ENCODE peak calls at places on chromosomes 13 and 19, in four cellular contexts. One of them, this sample, is unnamed. For H3K27me3, the result is how much of the 10 kb centered on the place peaks cover.

GRCh38 chr13:50800091-50800739 is 43.3 kb downstream of the DLEU7 start:
- DNase-seq in H1: no peak
- DNase-seq in neuronal stem cell: no peak
- DNase-seq in IMR-90: no peak
- DNase-seq in this sample: peak

GRCh38 chr13:73464758-73465628 is 406.2 kb downstream of the KLF5 start:
- DNase-seq in H1: no peak
- DNase-seq in neuronal stem cell: no peak
- DNase-seq in IMR-90: no peak
- DNase-seq in this sample: no peak

GRCh38 chr13:97883356-97883755 is 70.1 kb upstream of the IPO5 start:
- DNase-seq in H1: no peak
- DNase-seq in neuronal stem cell: no peak
- DNase-seq in IMR-90: peak
- DNase-seq in this sample: no peak

GRCh38 chr13:103022328-103022727 is 43.9 kb downstream of the SLC10A2 start:
- DNase-seq in H1: no peak
- DNase-seq in neuronal stem cell: no peak
- DNase-seq in IMR-90: no peak
- DNase-seq in this sample: no peak

GRCh38 chr19:51901860-51902259 is 3.0 kb downstream of the ZNF649 start:
- DNase-seq in H1: no peak
- DNase-seq in neuronal stem cell: no peak
- DNase-seq in IMR-90: no peak
- DNase-seq in this sample: no peak

GRCh38 chr13:30479154-30479553 is 13.4 kb upstream of the HMGB1 start:
- DNase-seq in H1: no peak
- DNase-seq in neuronal stem cell: no peak
- DNase-seq in IMR-90: no peak
- DNase-seq in this sample: no peak

GRCh38 chr19:41886761-41887710 is 4.1 kb downstream of the ARHGEF1 start:
- DNase-seq in H1: no peak
- DNase-seq in neuronal stem cell: no peak
- DNase-seq in IMR-90: no peak
- DNase-seq in this sample: no peak

GRCh38 chr13:46604226-46604968 is 51.4 kb downstream of the LRCH1 start:
- DNase-seq in H1: no peak
- DNase-seq in neuronal stem cell: no peak
- DNase-seq in IMR-90: no peak
- DNase-seq in this sample: no peak

GRCh38 chr19:42129399-42130253 is 2.6 kb downstream of the POU2F2 start:
- DNase-seq in H1: no peak
- DNase-seq in neuronal stem cell: no peak
- DNase-seq in IMR-90: peak
- DNase-seq in this sample: no peak

GRCh38 chr13:27177852-27178251 is 6.2 kb upstream of the USP12 start:
- DNase-seq in H1: peak
- DNase-seq in neuronal stem cell: no peak
- DNase-seq in IMR-90: no peak
- DNase-seq in this sample: no peak

GRCh38 chr19:6766357-6767080 is 716 bp downstream of the SH2D3A start:
- DNase-seq in H1: no peak
- DNase-seq in neuronal stem cell: no peak
- DNase-seq in IMR-90: no peak
- DNase-seq in this sample: no peak

GRCh38 chr19:19463348-19464117 is 51.8 kb downstream of the TSSK6 start:
- DNase-seq in H1: no peak
- DNase-seq in neuronal stem cell: no peak
- DNase-seq in IMR-90: peak
- DNase-seq in this sample: peak

GRCh38 chr19:35143231-35143715 is at the start of gene FXYD7:
- DNase-seq in H1: peak
- DNase-seq in neuronal stem cell: no peak
- DNase-seq in IMR-90: no peak
- DNase-seq in this sample: no peak

GRCh38 chr13:109784590-109785140 is 1.7 kb downstream of the IRS2 start:
- DNase-seq in H1: peak
- DNase-seq in neuronal stem cell: peak
- DNase-seq in IMR-90: peak
- DNase-seq in this sample: peak

GRCh38 chr13:113547248-113547971 is 37.1 kb upstream of the TFDP1 start:
- DNase-seq in H1: peak
- DNase-seq in neuronal stem cell: no peak
- DNase-seq in IMR-90: peak
- DNase-seq in this sample: no peak

GRCh38 chr19:41570639-41571112 is 5.3 kb upstream of the CEACAM21 start:
- DNase-seq in H1: peak
- DNase-seq in neuronal stem cell: peak
- DNase-seq in IMR-90: peak
- DNase-seq in this sample: peak

GRCh38 chr19:45117167-45117594 is 24.2 kb downstream of the PPP1R37 start:
- DNase-seq in H1: no peak
- DNase-seq in neuronal stem cell: no peak
- DNase-seq in IMR-90: peak
- DNase-seq in this sample: peak

GRCh38 chr13:41458939-41459753 is 1.8 kb downstream of the RGCC start:
- DNase-seq in H1: peak
- DNase-seq in neuronal stem cell: no peak
- DNase-seq in IMR-90: peak
- DNase-seq in this sample: peak

GRCh38 chr19:43715776-43716175 is at the start of gene IRGC:
- DNase-seq in H1: no peak
- DNase-seq in neuronal stem cell: no peak
- DNase-seq in IMR-90: no peak
- DNase-seq in this sample: no peak

GRCh38 chr19:2533072-2533425 is 57.1 kb downstream of the GADD45B start:
- DNase-seq in H1: no peak
- DNase-seq in neuronal stem cell: no peak
- DNase-seq in IMR-90: no peak
- DNase-seq in this sample: no peak

GRCh38 chr13:94658926-94659649 is 53.3 kb downstream of the SOX21 start:
- DNase-seq in H1: no peak
- DNase-seq in neuronal stem cell: no peak
- DNase-seq in IMR-90: no peak
- DNase-seq in this sample: peak

GRCh38 chr13:25732146-25732865 is 319.5 kb downstream of the SHISA2 start:
- DNase-seq in H1: no peak
- DNase-seq in neuronal stem cell: no peak
- DNase-seq in IMR-90: peak
- DNase-seq in this sample: peak

GRCh38 chr13:99087954-99088491 is 110.2 kb upstream of the DOCK9 start:
- DNase-seq in H1: no peak
- DNase-seq in neuronal stem cell: no peak
- DNase-seq in IMR-90: no peak
- DNase-seq in this sample: no peak

GRCh38 chr13:46961719-46962118 is 64.9 kb upstream of the HTR2A start:
- DNase-seq in H1: no peak
- DNase-seq in neuronal stem cell: no peak
- DNase-seq in IMR-90: peak
- DNase-seq in this sample: peak

GRCh38 chr19:56597696-56598095 is 2.6 kb downstream of the ZNF71 start:
- DNase-seq in H1: no peak
- DNase-seq in neuronal stem cell: no peak
- DNase-seq in IMR-90: peak
- DNase-seq in this sample: no peak

GRCh38 chr13:70189981-70190380 is 81.7 kb upstream of the KLHL1 start:
- DNase-seq in H1: no peak
- DNase-seq in neuronal stem cell: no peak
- DNase-seq in IMR-90: no peak
- DNase-seq in this sample: no peak

GRCh38 chr13:102606537-102607309 is 9.9 kb downstream of the TPP2 start:
- DNase-seq in H1: no peak
- DNase-seq in neuronal stem cell: no peak
- DNase-seq in IMR-90: no peak
- DNase-seq in this sample: no peak

GRCh38 chr19:53157601-53158000 is 1.3 kb downstream of the ZNF347 start:
- DNase-seq in H1: peak
- DNase-seq in neuronal stem cell: peak
- DNase-seq in IMR-90: peak
- DNase-seq in this sample: peak

GRCh38 chr13:93289842-93290241 is 63.2 kb downstream of the GPC6 start:
- DNase-seq in H1: no peak
- DNase-seq in neuronal stem cell: no peak
- DNase-seq in IMR-90: no peak
- DNase-seq in this sample: no peak

GRCh38 chr13:111202745-111203144 is 87.6 kb downstream of the ARHGEF7 start:
- DNase-seq in H1: no peak
- DNase-seq in neuronal stem cell: no peak
- DNase-seq in IMR-90: peak
- DNase-seq in this sample: peak

GRCh38 chr13:48144413-48145035 is 49.6 kb upstream of the MED4 start:
- DNase-seq in H1: no peak
- DNase-seq in neuronal stem cell: no peak
- DNase-seq in IMR-90: peak
- DNase-seq in this sample: no peak

DNA sequence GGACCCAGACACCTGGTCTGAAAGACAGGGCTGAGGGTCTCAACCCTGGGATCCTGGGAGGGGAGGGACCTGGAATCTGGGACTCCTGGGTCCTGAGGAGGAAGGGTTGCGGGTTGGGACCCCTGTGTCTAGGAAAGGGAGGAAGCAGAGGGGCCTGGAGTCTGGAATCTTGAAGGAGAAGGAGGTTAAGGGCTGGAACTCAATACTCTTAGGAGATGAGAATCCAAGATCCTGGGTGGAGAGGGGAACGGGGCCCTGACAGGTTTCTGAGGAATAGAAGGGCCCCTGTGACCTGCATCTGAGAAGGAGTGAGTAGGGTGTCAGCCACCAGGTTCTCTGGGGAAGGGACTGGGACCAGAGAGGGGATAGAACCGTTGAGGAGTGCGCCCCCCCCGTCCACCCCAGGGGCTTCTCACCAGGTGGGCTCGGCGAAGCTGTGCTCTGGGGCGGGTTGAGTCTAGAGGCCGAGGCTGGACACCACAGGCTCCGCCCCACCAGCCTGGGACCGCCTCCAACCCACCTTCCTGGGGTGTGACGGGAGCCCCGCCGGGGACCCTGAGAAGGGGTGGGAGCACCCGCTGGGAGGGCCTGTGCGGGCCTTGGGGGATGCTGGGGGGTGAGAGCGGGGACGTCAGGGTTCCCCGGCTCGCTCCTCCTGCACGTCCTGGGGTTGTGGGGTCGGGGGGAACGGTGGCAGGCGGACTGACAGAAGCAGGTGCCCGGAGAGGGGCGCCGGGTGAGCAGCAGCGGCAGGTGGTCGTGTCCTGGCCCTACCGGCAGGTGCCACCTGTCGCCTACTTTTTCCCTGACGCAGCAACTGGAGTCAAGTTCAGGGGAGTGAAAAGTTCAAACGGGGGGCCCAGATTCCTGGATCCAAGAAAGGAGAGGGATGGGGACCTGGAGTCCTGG is at the start of gene MAMSTR:
- DNase-seq in H1: peak
- DNase-seq in neuronal stem cell: no peak
- DNase-seq in IMR-90: no peak
- DNase-seq in this sample: no peak
- H3K27me3 ChIP-seq in H1: under half
- H3K27me3 ChIP-seq in neuronal stem cell: under half
- H3K27me3 ChIP-seq in IMR-90: under half
- H3K27me3 ChIP-seq in this sample: under half

GRCh38 chr19:15453091-15453498 is 3.3 kb upstream of the WIZ start:
- DNase-seq in H1: no peak
- DNase-seq in neuronal stem cell: no peak
- DNase-seq in IMR-90: no peak
- DNase-seq in this sample: peak
- H2BK15ac ChIP-seq in H1: no peak
- H2BK15ac ChIP-seq in neuronal stem cell: peak
- H2BK15ac ChIP-seq in IMR-90: no peak
- H2BK15ac ChIP-seq in this sample: peak

DNA sequence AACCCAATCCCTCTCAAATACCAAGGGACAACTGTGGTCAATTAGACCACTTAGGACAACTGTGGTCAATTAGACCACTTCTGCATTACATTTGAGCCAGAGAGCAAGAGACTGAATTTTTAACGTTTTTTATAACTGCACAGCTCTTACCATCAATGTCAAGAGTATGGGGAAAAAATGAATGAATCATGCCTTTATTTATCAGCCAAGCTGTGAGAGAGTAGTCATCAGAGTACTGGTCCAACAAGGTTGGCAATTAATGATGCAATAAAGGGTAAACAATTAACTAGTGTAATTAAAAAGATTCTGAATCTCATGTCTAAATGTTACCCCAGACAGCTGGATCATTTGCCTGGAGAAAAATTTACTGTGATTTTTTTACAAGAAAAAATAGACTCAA is 381.1 kb downstream of the LIG4 start:
- DNase-seq in H1: no peak
- DNase-seq in neuronal stem cell: no peak
- DNase-seq in IMR-90: peak
- DNase-seq in this sample: no peak
- H3K23ac ChIP-seq in H1: no peak
- H3K23ac ChIP-seq in neuronal stem cell: no peak
- H3K23ac ChIP-seq in IMR-90: peak
- H3K23ac ChIP-seq in this sample: no peak

GRCh38 chr19:293436-294110 is 2.4 kb upstream of the PLPP2 start:
- DNase-seq in H1: no peak
- DNase-seq in neuronal stem cell: no peak
- DNase-seq in IMR-90: no peak
- DNase-seq in this sample: no peak
- H3K27me3 ChIP-seq in H1: under half
- H3K27me3 ChIP-seq in neuronal stem cell: half or more
- H3K27me3 ChIP-seq in IMR-90: half or more
- H3K27me3 ChIP-seq in this sample: half or more

GRCh38 chr19:13163609-13164364 is 13.6 kb downstream of the IER2 start:
- DNase-seq in H1: peak
- DNase-seq in neuronal stem cell: peak
- DNase-seq in IMR-90: peak
- DNase-seq in this sample: peak

GRCh38 chr19:13165091-13165997 is 15.1 kb downstream of the IER2 start:
- DNase-seq in H1: no peak
- DNase-seq in neuronal stem cell: no peak
- DNase-seq in IMR-90: no peak
- DNase-seq in this sample: peak

GRCh38 chr19:13164370-13165090 is 14.3 kb downstream of the IER2 start:
- DNase-seq in H1: peak
- DNase-seq in neuronal stem cell: peak
- DNase-seq in IMR-90: peak
- DNase-seq in this sample: peak

GRCh38 chr19:13160557-13160956 is 10.3 kb downstream of the IER2 start:
- DNase-seq in H1: no peak
- DNase-seq in neuronal stem cell: no peak
- DNase-seq in IMR-90: peak
- DNase-seq in this sample: peak

GRCh38 chr19:13162749-13163608 is 12.8 kb downstream of the IER2 start:
- DNase-seq in H1: peak
- DNase-seq in neuronal stem cell: peak
- DNase-seq in IMR-90: peak
- DNase-seq in this sample: peak
- H2BK15ac ChIP-seq in H1: no peak
- H2BK15ac ChIP-seq in neuronal stem cell: peak
- H2BK15ac ChIP-seq in IMR-90: peak
- H2BK15ac ChIP-seq in this sample: peak